ENCODE peak calls at places on chromosomes 12 and 14, in five cellular contexts. M, P, T, N and A are unnamed samples.

GRCh38 chr12:70398862-70399261 is 32.8 kb downstream of the KCNMB4 start:
- DNase-seq in M (no peak), P (no peak), T (no peak), N (no peak), A (no peak)

GRCh38 chr12:6697584-6698351 is 2.8 kb downstream of the PIANP start:
- DNase-seq in M (no peak), P (peak; percentile 45), T (peak; percentile 40), N (no peak), A (peak; percentile 76)

GRCh38 chr14:105153331-105153731 is 15.2 kb downstream of the JAG2 start:
- DNase-seq in M (no peak), P (no peak), T (no peak), N (no peak), A (no peak)

GRCh38 chr14:67497716-67498115 is 9.2 kb upstream of the TMEM229B start:
- DNase-seq in M (no peak), P (no peak), T (no peak), N (no peak), A (no peak)

GRCh38 chr14:72243894-72244293 is 311.7 kb downstream of the RGS6 start:
- DNase-seq in M (no peak), P (no peak), T (no peak), N (no peak), A (no peak)

GRCh38 chr12:41510470-41510869 is 322.4 kb downstream of the PDZRN4 start:
- DNase-seq in M (no peak), P (no peak), T (no peak), N (no peak), A (no peak)

GRCh38 chr14:38339704-38340103 is 83.8 kb upstream of the CLEC14A start:
- DNase-seq in M (no peak), P (no peak), T (no peak), N (no peak), A (no peak)

GRCh38 chr12:83474369-83474768 is 787.7 kb downstream of the TMTC2 start:
- DNase-seq in M (no peak), P (no peak), T (no peak), N (no peak), A (no peak)

GRCh38 chr14:58082491-58083098 is 69.4 kb downstream of the ARMH4 start:
- DNase-seq in M (no peak), P (no peak), T (no peak), N (no peak), A (peak; percentile 73)

GRCh38 chr12:74889563-74890236 is 319.9 kb downstream of the KCNC2 start:
- DNase-seq in M (no peak), P (no peak), T (no peak), N (no peak), A (peak; percentile 49)

GRCh38 chr12:100427078-100427477 is 46.6 kb upstream of the NR1H4 start:
- DNase-seq in M (no peak), P (peak; percentile 44), T (no peak), N (no peak), A (peak; percentile 49)

GRCh38 chr14:80269338-80269935 is 58.1 kb upstream of the DIO2 start:
- DNase-seq in M (no peak), P (no peak), T (no peak), N (no peak), A (no peak)

GRCh38 chr14:101354726-101355125 is 206.6 kb upstream of the DIO3 start:
- DNase-seq in M (no peak), P (no peak), T (no peak), N (no peak), A (no peak)

GRCh38 chr12:20237091-20237490 is 131.2 kb upstream of the PDE3A start:
- DNase-seq in M (no peak), P (no peak), T (no peak), N (no peak), A (no peak)

GRCh38 chr14:50521912-50522341 is 10.4 kb downstream of the MAP4K5 start:
- DNase-seq in M (no peak), P (peak; percentile 70), T (no peak), N (no peak), A (no peak)

GRCh38 chr14:68740798-68741480 is 51.9 kb downstream of the ZFP36L1 start:
- DNase-seq in M (no peak), P (no peak), T (no peak), N (no peak), A (no peak)

GRCh38 chr14:20799955-20800544 is 2.6 kb downstream of the RNASE1 start:
- DNase-seq in M (no peak), P (peak; percentile 30), T (peak; percentile 23), N (no peak), A (no peak)

GRCh38 chr12:47558625-47559345 is 147.0 kb downstream of the RPAP3 start:
- DNase-seq in M (no peak), P (no peak), T (no peak), N (no peak), A (no peak)

GRCh38 chr12:27220057-27220987 is 23.8 kb upstream of the STK38L start:
- DNase-seq in M (peak; percentile 90), P (no peak), T (no peak), N (no peak), A (no peak)

GRCh38 chr12:88153959-88154358 is 11.9 kb downstream of the TMTC3 start:
- DNase-seq in M (no peak), P (peak; percentile 16), T (no peak), N (no peak), A (no peak)

GRCh38 chr12:98037401-98038140 is 477.8 kb upstream of the TMPO start:
- DNase-seq in M (no peak), P (no peak), T (no peak), N (no peak), A (no peak)

GRCh38 chr14:61355892-61356325 is 34.5 kb downstream of the PRKCH start:
- DNase-seq in M (no peak), P (peak; percentile 1), T (no peak), N (peak; percentile 54), A (peak; percentile 57)

GRCh38 chr14:71246539-71246938 is 339.3 kb downstream of the PCNX1 start:
- DNase-seq in M (no peak), P (no peak), T (no peak), N (no peak), A (no peak)

GRCh38 chr12:48822711-48823110 is 4.4 kb downstream of the CACNB3 start:
- DNase-seq in M (no peak), P (no peak), T (no peak), N (no peak), A (no peak)

GRCh38 chr12:106226884-106227640 is 20.8 kb downstream of the CKAP4 start:
- DNase-seq in M (no peak), P (peak; percentile 55), T (peak; percentile 53), N (no peak), A (peak; percentile 69)

GRCh38 chr12:92277795-92278194 is 132.1 kb upstream of the BTG1 start:
- DNase-seq in M (no peak), P (no peak), T (no peak), N (no peak), A (no peak)

GRCh38 chr14:69703047-69704046 is 63.6 kb upstream of the SRSF5 start:
- DNase-seq in M (no peak), P (peak; percentile 61), T (no peak), N (no peak), A (no peak)

GRCh38 chr14:63045612-63046320 is 508 bp upstream of the KCNH5 start:
- DNase-seq in M (no peak), P (peak; percentile 12), T (no peak), N (peak; percentile 44), A (peak; percentile 37)

GRCh38 chr12:109910969-109911348 is 10.9 kb downstream of the TCHP start:
- DNase-seq in M (no peak), P (peak; percentile 55), T (peak; percentile 76), N (peak; percentile 60), A (peak; percentile 83)

GRCh38 chr14:95290769-95291440 is 28.8 kb downstream of the CLMN start:
- DNase-seq in M (no peak), P (no peak), T (no peak), N (no peak), A (no peak)

DNA sequence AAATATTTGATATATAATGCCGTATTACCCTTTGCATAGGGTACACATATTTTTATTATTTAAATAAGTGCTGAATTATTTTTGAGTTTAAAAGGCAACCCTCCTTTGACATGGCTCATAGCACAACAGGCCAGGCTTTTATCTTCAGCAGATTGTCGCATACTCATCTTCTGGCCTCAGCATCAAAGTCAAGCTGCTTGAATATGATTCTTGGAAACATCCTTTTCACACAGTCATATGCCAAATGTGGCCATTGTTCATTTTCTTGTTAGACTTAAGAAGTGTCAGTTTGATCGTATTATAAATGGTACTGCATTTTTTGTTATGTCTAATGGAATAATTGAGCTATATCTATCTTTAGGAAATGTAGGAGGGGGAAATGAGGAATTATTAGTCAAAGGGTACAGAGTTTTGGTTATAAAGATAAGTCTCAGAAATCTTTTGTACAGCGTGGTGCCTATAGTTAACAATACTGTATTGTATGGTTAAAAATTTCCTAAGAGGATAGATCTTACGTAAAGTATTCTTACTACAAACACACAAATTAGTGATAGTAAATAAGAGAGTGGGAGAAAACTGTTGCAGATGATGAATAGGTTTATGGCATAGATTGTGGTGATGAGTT is 138.6 kb downstream of the FUT8 start:
- DNase-seq in M (no peak), P (no peak), T (no peak), N (no peak), A (no peak)
- TF ChIP-seq KDM1A in M (no peak), P (no peak), T (no peak), N (no peak), A (no peak)

DNA sequence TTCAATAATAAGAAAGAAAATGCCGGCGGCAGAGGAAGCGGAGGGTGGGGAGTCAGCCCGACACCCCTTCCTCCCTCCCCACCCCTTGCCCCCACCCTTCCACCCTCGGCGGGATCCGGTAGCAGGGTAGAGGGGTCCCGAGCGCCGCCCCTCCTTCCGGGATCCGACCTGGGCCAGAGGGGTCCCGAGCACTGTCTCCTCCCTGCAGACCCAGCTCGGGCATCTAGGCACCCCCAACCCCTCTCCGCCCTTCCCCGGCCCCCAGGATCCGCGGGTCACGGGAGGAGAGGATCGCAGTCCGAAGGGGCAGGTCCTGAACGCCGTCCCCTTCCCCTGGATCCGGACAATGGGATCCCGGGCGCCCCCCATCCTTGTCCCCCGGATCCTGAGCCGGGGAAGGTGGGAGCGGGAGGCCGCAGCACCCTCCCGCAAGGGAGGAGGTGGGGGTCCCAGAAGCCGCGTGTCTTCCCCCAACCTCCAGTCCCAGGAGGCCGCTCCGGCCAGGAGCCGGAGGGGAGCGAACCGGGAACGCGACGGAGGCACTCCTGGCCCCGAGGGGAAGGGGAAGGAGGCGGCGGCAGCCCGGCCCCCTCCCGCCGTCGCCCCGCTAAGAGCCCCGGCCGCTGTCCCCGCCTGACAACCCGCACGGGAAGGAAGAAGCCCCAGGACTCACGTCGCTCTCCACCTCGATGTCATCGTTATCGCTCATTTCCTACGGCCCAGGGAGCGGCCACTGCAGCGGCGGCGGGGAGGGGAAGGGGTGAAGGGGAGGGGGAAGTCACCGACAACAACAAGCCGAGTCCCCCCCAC is 481 bp downstream of the MAX start:
- DNase-seq in M (no peak), P (no peak), T (no peak), N (no peak), A (no peak)
- TF ChIP-seq KDM1A in M (no peak), P (no peak), T (no peak), N (no peak), A (no peak)

DNA sequence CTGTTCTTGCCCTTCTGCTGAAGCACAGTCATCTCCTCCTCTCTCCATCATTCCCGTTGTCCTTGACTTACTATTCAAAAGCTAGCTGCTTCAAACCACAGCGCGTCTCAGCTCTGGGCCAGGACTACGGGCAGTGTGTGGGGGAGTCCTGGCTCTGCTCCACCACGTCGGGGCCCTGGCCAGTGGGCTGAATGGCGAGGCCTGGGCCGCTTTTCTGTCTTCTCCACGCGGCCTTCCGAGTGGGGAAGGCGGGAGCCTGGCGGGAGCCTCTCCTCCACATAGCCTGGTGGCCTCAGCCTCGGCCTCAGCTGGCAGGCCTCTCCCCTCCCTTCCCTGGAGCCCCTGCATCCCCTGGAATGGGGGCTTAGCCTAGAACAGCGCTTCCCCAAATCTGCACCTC is 16.5 kb downstream of the ANKRD9 start:
- DNase-seq in M (no peak), P (no peak), T (no peak), N (no peak), A (no peak)
- TF ChIP-seq KDM1A in M (no peak), P (no peak), T (no peak), N (no peak), A (no peak)

GRCh38 chr12:132375747-132376463 is 46.5 kb upstream of the GALNT9 start:
- DNase-seq in M (no peak), P (no peak), T (no peak), N (no peak), A (no peak)
- TF ChIP-seq KDM1A in M (no peak), P (no peak), T (no peak), N (no peak), A (no peak)